ENCODE peak calls at places on chromosome 6, in ten cellular contexts. G, M, T, K, B, A, O, R, J and F are unnamed samples.
A peak's percentile ranks its signal among the peaks of the same experiment; 100 is the strongest.

GRCh38 chr6:142322066-142322465 is 20.3 kb downstream of the ADGRG6 start:
- DNase-seq in G (no peak), M (no peak), T (no peak), K (no peak), B (no peak), A (no peak), O (no peak), R (no peak), J (no peak), F (no peak)

GRCh38 chr6:169162968-169163903 is 90.4 kb downstream of the THBS2 start:
- DNase-seq in G (no peak), M (peak; percentile 31), T (peak; percentile 94), K (no peak), B (peak; percentile 91), A (peak; percentile 98), O (no peak), R (no peak), J (no peak), F (no peak)

GRCh38 chr6:43228951-43229802 is at the start of gene DNPH1:
- DNase-seq in G (peak; percentile 70), M (peak; percentile 75), T (peak; percentile 32), K (peak; percentile 86), B (peak; percentile 78), A (peak; percentile 69), O (peak; percentile 87), R (peak; percentile 87), J (peak; percentile 75), F (peak; percentile 57)

GRCh38 chr6:144334150-144334708 is 49.1 kb downstream of the UTRN start:
- DNase-seq in G (peak; percentile 80), M (no peak), T (no peak), K (peak; percentile 40), B (no peak), A (no peak), O (no peak), R (no peak), J (no peak), F (no peak)

GRCh38 chr6:37130704-37131103 is 39.2 kb upstream of the PIM1 start:
- DNase-seq in G (no peak), M (no peak), T (peak; percentile 41), K (no peak), B (peak; percentile 82), A (peak; percentile 66), O (no peak), R (no peak), J (no peak), F (no peak)

GRCh38 chr6:152004896-152005295 is 197.4 kb downstream of the ESR1 start:
- DNase-seq in G (no peak), M (no peak), T (no peak), K (no peak), B (no peak), A (no peak), O (no peak), R (no peak), J (no peak), F (no peak)

GRCh38 chr6:63571883-63572732 is at the start of the genes LOC128125822 and PTP4A1:
- DNase-seq in G (peak; percentile 97), M (peak; percentile 98), T (peak; percentile 96), K (peak; percentile 95), B (peak; percentile 98), A (peak; percentile 98), O (peak; percentile 97), R (peak; percentile 98), J (peak; percentile 93), F (peak; percentile 53)

GRCh38 chr6:39294899-39295298 is 19.3 kb downstream of the KCNK17 start:
- DNase-seq in G (no peak), M (no peak), T (no peak), K (no peak), B (no peak), A (no peak), O (no peak), R (no peak), J (no peak), F (no peak)

GRCh38 chr6:7156666-7157278 is 49.0 kb downstream of the RREB1 start:
- DNase-seq in G (no peak), M (no peak), T (peak; percentile 56), K (no peak), B (no peak), A (peak; percentile 48), O (no peak), R (no peak), J (no peak), F (no peak)

GRCh38 chr6:12024715-12025434 is 12.8 kb downstream of the HIVEP1 start:
- DNase-seq in G (no peak), M (no peak), T (peak; percentile 42), K (no peak), B (no peak), A (no peak), O (no peak), R (no peak), J (no peak), F (no peak)

GRCh38 chr6:84967389-84967788 is 203.0 kb upstream of the TBX18 start:
- DNase-seq in G (peak; percentile 33), M (no peak), T (peak; percentile 56), K (no peak), B (no peak), A (peak; percentile 67), O (no peak), R (peak; percentile 10), J (peak; percentile 42), F (peak; percentile 29)

GRCh38 chr6:153872946-153873345 is 166.1 kb upstream of the OPRM1 start:
- DNase-seq in G (no peak), M (no peak), T (no peak), K (no peak), B (no peak), A (peak; percentile 48), O (no peak), R (no peak), J (no peak), F (no peak)

GRCh38 chr6:138296381-138296780 is 78.1 kb upstream of the PBOV1 start:
- DNase-seq in G (no peak), M (no peak), T (no peak), K (no peak), B (no peak), A (no peak), O (no peak), R (no peak), J (no peak), F (no peak)
- TF ChIP-seq CTCF in G (no peak), M (no peak), T (no peak), K (no peak), B (no peak), A (no peak), O (no peak), R (no peak), J (no peak), F (no peak)

GRCh38 chr6:44470746-44471145 is 83.2 kb downstream of the CDC5L start:
- DNase-seq in G (no peak), M (no peak), T (no peak), K (no peak), B (no peak), A (no peak), O (no peak), R (no peak), J (no peak), F (no peak)

GRCh38 chr6:44472250-44472945 is 84.9 kb downstream of the CDC5L start:
- DNase-seq in G (no peak), M (no peak), T (no peak), K (no peak), B (peak; percentile 54), A (no peak), O (no peak), R (peak; percentile 21), J (no peak), F (no peak)

GRCh38 chr6:44468835-44469234 is 81.3 kb downstream of the CDC5L start:
- DNase-seq in G (no peak), M (no peak), T (no peak), K (no peak), B (no peak), A (no peak), O (no peak), R (no peak), J (no peak), F (no peak)

GRCh38 chr6:44471271-44471981 is 83.9 kb downstream of the CDC5L start:
- DNase-seq in G (no peak), M (no peak), T (no peak), K (no peak), B (no peak), A (no peak), O (no peak), R (no peak), J (no peak), F (no peak)

DNA sequence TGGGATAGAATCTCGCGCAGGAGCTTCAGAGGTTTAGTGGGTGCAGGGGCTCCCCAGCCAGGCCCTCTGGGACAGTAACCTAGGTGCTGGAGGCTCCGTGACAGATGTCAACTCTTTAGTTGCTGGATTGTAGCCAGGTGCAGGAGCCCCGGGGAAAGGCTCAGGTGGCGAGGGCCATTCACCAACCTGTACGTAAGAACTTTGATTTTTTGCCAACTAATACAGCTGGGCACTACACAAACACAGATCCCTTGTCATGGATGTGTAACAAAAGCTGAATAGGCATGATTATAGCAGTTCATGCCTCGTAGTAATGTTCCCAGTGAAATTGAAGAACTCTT is 82.6 kb downstream of the CDC5L start:
- DNase-seq in G (no peak), M (no peak), T (no peak), K (no peak), B (no peak), A (no peak), O (no peak), R (no peak), J (no peak), F (no peak)
- TF ChIP-seq CTCF in G (no peak), M (no peak), T (no peak), K (no peak), B (no peak), A (no peak), O (no peak), R (peak; percentile 34), J (peak; percentile 27), F (no peak)

DNA sequence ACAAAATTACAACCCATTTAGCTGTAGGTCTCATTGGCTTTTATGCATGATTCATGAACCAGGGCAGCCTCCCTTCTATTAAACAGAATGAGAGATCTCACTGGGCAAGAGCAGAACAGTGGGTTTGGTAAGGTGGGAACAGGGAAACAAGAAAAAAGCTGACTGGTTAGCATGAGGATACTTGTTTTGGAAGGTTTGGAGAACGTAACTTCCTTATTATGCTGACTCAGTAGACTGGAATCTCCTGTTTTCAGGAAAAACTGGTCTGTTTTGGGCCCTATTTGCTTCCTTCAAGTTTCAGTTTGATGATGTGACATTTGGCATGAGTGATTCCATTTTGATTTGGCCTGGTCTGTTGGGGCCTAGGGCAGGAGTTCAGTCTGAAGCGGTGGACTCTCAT is 172.0 kb downstream of the MYLK4 start:
- DNase-seq in G (no peak), M (no peak), T (no peak), K (no peak), B (no peak), A (no peak), O (peak; percentile 20), R (no peak), J (no peak), F (no peak)
- TF ChIP-seq CTCF in G (no peak), M (no peak), T (no peak), K (no peak), B (no peak), A (no peak), O (no peak), R (no peak), J (no peak), F (no peak)

DNA sequence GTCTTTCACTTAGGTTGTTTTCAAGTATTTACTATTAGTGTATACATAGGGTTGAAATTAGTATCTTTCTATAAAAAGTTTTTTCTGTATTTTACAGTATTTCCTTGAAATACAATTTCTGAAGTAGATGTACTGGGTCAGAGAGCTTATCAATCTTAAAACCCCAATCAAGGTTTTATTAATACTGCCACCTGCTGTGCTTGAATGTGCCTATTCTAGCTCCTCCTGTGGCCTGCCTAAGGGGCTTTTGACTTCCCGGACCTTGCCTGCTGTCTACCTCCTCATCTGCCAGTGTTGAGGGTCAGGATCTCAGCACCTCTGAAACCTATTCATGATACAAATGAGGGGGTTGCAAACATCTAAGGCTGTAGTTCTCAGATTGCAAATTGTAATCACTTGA is 9.2 kb downstream of the PACRG start:
- DNase-seq in G (no peak), M (no peak), T (no peak), K (no peak), B (no peak), A (peak; percentile 10), O (no peak), R (no peak), J (no peak), F (no peak)
- TF ChIP-seq CTCF in G (no peak), M (no peak), T (peak; percentile 22), K (no peak), B (no peak), A (no peak), O (no peak), R (no peak), J (no peak), F (peak; percentile 35)